ENCODE peak calls at places on chromosomes 12 and 14, in eight cellular contexts. P is ovary, E is A549, I is sigmoid colon, G is tibial nerve, X is GM12878, Z is esophagus muscularis mucosa, T is H1. V is an unnamed sample.
A peak's percentile ranks its signal among the peaks of the same experiment; 100 is the strongest.

GRCh38 chr14:88775532-88775931 is 17.2 kb downstream of the EML5 start:
- DNase-seq in P (no peak), E (no peak), I (no peak), G (no peak), X (no peak), Z (no peak), T (no peak), V (no peak)

GRCh38 chr12:101172316-101172715 is 37.7 kb downstream of the SLC5A8 start:
- DNase-seq in P (no peak), E (peak; percentile 44), I (no peak), G (no peak), X (no peak), Z (no peak), T (peak; percentile 69), V (peak; percentile 21)

GRCh38 chr12:49212572-49212971 is 23.7 kb upstream of the TUBA1A start:
- DNase-seq in P (no peak), E (no peak), I (no peak), G (no peak), X (no peak), Z (no peak), T (no peak), V (no peak)

GRCh38 chr12:49094104-49094948 is at the start of gene DHH:
- DNase-seq in P (no peak), E (no peak), I (no peak), G (no peak), X (no peak), Z (no peak), T (peak; percentile 82), V (no peak)

GRCh38 chr12:109934026-109934425 is 34.0 kb downstream of the TCHP start:
- DNase-seq in P (no peak), E (peak; percentile 36), I (no peak), G (no peak), X (no peak), Z (no peak), T (no peak), V (no peak)

GRCh38 chr12:30783946-30784345 is 29.2 kb upstream of the CAPRIN2 start:
- DNase-seq in P (no peak), E (no peak), I (no peak), G (no peak), X (no peak), Z (no peak), T (no peak), V (no peak)

GRCh38 chr14:90579816-90580215 is 183.0 kb downstream of the CALM1 start:
- DNase-seq in P (no peak), E (no peak), I (no peak), G (no peak), X (no peak), Z (no peak), T (no peak), V (no peak)

GRCh38 chr14:21241218-21241819 is 27.9 kb downstream of the HNRNPC start:
- DNase-seq in P (no peak), E (peak; percentile 25), I (no peak), G (no peak), X (no peak), Z (no peak), T (no peak), V (no peak)

GRCh38 chr12:133023566-133023965 is 13.7 kb upstream of the ZNF84 start:
- DNase-seq in P (no peak), E (no peak), I (no peak), G (no peak), X (no peak), Z (no peak), T (no peak), V (no peak)

GRCh38 chr14:61527325-61528100 is 167.8 kb upstream of the HIF1A start:
- DNase-seq in P (peak; percentile 49), E (peak; percentile 68), I (no peak), G (no peak), X (no peak), Z (no peak), T (no peak), V (no peak)

GRCh38 chr12:53989227-53990113 is 4.5 kb downstream of the HOXC10 start:
- DNase-seq in P (no peak), E (peak; percentile 77), I (no peak), G (no peak), X (peak; percentile 34), Z (no peak), T (no peak), V (no peak)

GRCh38 chr12:17304503-17305347 is 698.8 kb upstream of the LMO3 start:
- DNase-seq in P (no peak), E (peak; percentile 89), I (no peak), G (no peak), X (no peak), Z (no peak), T (no peak), V (no peak)

GRCh38 chr14:71155743-71156142 is 248.5 kb downstream of the PCNX1 start:
- DNase-seq in P (no peak), E (no peak), I (peak; percentile 24), G (no peak), X (no peak), Z (no peak), T (no peak), V (no peak)

GRCh38 chr12:38905480-38906351 is at the start of gene CPNE8:
- DNase-seq in P (peak; percentile 84), E (peak; percentile 87), I (peak; percentile 95), G (peak; percentile 66), X (peak; percentile 48), Z (peak; percentile 97), T (no peak), V (peak; percentile 84)

GRCh38 chr12:38662851-38663250 is 242.5 kb downstream of the CPNE8 start:
- DNase-seq in P (no peak), E (no peak), I (no peak), G (no peak), X (no peak), Z (no peak), T (no peak), V (no peak)

GRCh38 chr14:102830474-102831045 is 53.3 kb downstream of the TRAF3 start:
- DNase-seq in P (no peak), E (no peak), I (no peak), G (no peak), X (no peak), Z (no peak), T (no peak), V (no peak)

GRCh38 chr14:102829106-102829505 is 51.9 kb downstream of the TRAF3 start:
- DNase-seq in P (no peak), E (no peak), I (no peak), G (no peak), X (no peak), Z (no peak), T (no peak), V (no peak)

GRCh38 chr14:102833991-102834390 is 56.7 kb downstream of the TRAF3 start:
- DNase-seq in P (no peak), E (no peak), I (no peak), G (no peak), X (no peak), Z (no peak), T (no peak), V (no peak)

GRCh38 chr14:102833341-102833740 is 56.1 kb downstream of the TRAF3 start:
- DNase-seq in P (no peak), E (no peak), I (no peak), G (no peak), X (no peak), Z (no peak), T (no peak), V (no peak)

GRCh38 chr14:102831163-102831804 is 54.0 kb downstream of the TRAF3 start:
- DNase-seq in P (no peak), E (no peak), I (no peak), G (no peak), X (no peak), Z (no peak), T (no peak), V (no peak)
- TF ChIP-seq EP300 in P (no peak), E (no peak), I (no peak), G (no peak), X (no peak), Z (no peak), T (no peak), V (no peak)

GRCh38 chr14:23206422-23207145 is 23.1 kb upstream of the SLC7A8 start:
- DNase-seq in P (no peak), E (no peak), I (no peak), G (no peak), X (no peak), Z (no peak), T (no peak), V (no peak)

GRCh38 chr14:23207146-23207540 is 23.7 kb upstream of the SLC7A8 start:
- DNase-seq in P (no peak), E (no peak), I (no peak), G (no peak), X (no peak), Z (no peak), T (no peak), V (no peak)

DNA sequence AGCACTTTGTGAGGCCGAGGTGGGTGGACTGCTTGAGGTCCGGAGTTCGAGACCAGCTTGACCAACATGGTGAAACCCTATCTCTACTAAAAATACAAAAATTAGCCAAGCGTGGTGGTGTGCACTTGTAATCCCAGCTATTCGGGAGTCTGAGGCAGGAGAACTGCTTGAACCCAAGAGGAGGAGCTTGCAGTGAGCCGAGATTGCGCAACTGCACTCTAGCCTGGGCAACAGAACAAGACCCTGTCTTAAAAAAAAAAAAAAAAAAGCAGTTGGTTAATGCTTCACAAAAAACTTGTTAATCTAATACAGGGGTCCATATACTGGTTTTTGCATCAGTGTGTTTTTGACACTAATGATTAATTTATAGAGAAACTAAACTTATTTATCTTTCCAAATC is 18.5 kb upstream of the SLC7A8 start:
- DNase-seq in P (no peak), E (no peak), I (no peak), G (no peak), X (no peak), Z (no peak), T (no peak), V (no peak)
- TF ChIP-seq EP300 in P (no peak), E (no peak), I (no peak), G (no peak), X (no peak), Z (no peak), T (no peak), V (no peak)

DNA sequence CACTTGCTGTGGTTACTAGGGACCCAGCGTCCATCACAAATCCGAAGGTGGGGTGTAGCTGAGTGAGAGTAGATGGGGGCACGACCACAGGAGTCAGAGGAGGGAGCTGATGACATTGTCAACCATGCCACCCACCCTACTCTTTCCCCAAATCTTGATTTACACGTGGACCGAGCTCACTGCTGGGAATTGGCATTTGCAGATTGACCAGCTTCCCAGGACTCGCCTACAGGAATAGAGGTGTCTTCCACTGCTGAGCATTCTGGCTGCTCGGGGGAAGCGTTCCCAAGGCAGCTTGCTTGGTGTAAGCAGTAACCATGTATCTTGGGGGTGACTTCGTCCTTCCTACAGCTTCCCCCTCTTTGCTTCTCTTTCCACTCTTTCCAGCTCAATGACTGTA is 353 bp upstream of the PTPRR start:
- DNase-seq in P (no peak), E (no peak), I (no peak), G (no peak), X (no peak), Z (no peak), T (peak; percentile 52), V (no peak)
- TF ChIP-seq EP300 in P (no peak), E (no peak), I (no peak), G (no peak), X (no peak), Z (no peak), T (no peak), V (no peak)

DNA sequence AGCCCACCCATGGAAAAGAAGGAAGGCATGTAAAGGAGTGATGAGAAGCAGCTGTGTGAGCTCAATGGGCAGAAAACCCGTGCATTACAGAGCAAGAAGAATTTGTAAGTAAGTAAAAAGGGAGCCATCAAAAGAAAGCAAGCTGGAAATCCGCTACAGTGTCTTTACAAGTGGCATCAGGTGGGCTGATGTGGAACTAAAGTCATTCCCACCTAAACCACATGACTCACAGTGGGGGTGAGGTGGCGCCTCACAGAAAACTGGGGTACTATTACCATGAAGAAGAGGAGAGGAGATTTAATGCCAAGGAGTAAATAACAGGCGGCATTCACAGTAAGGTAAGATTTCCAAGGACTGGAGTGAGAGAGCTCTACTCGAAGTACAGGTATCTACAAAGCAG is 48.3 kb downstream of the NDUFA12 start:
- DNase-seq in P (no peak), E (no peak), I (no peak), G (no peak), X (no peak), Z (no peak), T (no peak), V (no peak)
- TF ChIP-seq EP300 in P (no peak), E (no peak), I (no peak), G (no peak), X (no peak), Z (no peak), T (no peak), V (no peak)

V was measured in transverse colon.